ENCODE peak calls at places on chromosomes 16 and 17, in four cellular contexts. I, Q, V and A are unnamed samples.

GRCh38 chr17:75552425-75552824 is 26.9 kb downstream of the LLGL2 start:
- DNase-seq in Q (no peak), I (no peak), V (no peak), A (no peak)

GRCh38 chr16:2710021-2710710 is 9.9 kb downstream of the PRSS27 start:
- DNase-seq in V (no peak), Q (no peak), I (no peak), A (no peak)

GRCh38 chr16:67446968-67447507 is 16.1 kb downstream of the HSD11B2 start:
- DNase-seq in Q (no peak), I (no peak), V (no peak), A (no peak)

GRCh38 chr16:83968483-83968865 is 430 bp downstream of the NECAB2 start:
- DNase-seq in Q (peak; percentile 50), I (no peak), V (no peak), A (no peak)

GRCh38 chr16:85291302-85292148 is 179.3 kb upstream of the CIBAR2 start:
- DNase-seq in V (no peak), Q (no peak), I (no peak), A (no peak)

GRCh38 chr16:22141746-22142145 is 20.6 kb upstream of the SDR42E2 start:
- DNase-seq in I (no peak), V (no peak), Q (no peak), A (peak; percentile 6)

GRCh38 chr17:15907290-15907689 is 37.6 kb upstream of the ADORA2B start:
- DNase-seq in Q (no peak), I (no peak), V (no peak), A (no peak)

GRCh38 chr17:38921756-38922411 is 3.5 kb upstream of the LASP1NB start:
- DNase-seq in I (no peak), Q (no peak), V (no peak), A (no peak)

GRCh38 chr17:45022655-45023339 is 28.6 kb downstream of the DCAKD start:
- DNase-seq in Q (no peak), I (peak; percentile 78), V (no peak), A (peak; percentile 72)

GRCh38 chr17:40779181-40779909 is 3.0 kb downstream of the KRT27 start:
- DNase-seq in Q (peak; percentile 17), V (no peak), I (no peak), A (no peak)

GRCh38 chr17:20993863-20994778 is 48.7 kb downstream of the USP22 start:
- DNase-seq in I (no peak), Q (no peak), V (no peak), A (no peak)

GRCh38 chr17:10612957-10613744 is 44.0 kb downstream of the MYH3 start:
- DNase-seq in Q (no peak), I (no peak), V (no peak), A (no peak)

GRCh38 chr17:37546242-37546641 is 56.6 kb downstream of the DUSP14 start:
- DNase-seq in I (no peak), Q (no peak), V (no peak), A (peak; percentile 33)

GRCh38 chr17:17345294-17345597 is 42.1 kb downstream of the NT5M start:
- DNase-seq in Q (no peak), I (no peak), V (no peak), A (no peak)

GRCh38 chr16:56793504-56793903 is 63.6 kb downstream of the NUP93 start:
- DNase-seq in V (no peak), I (no peak), Q (peak; percentile 20), A (peak; percentile 22)

GRCh38 chr16:70753228-70753627 is 47.7 kb downstream of the VAC14 start:
- DNase-seq in Q (no peak), V (no peak), I (no peak), A (no peak)

GRCh38 chr16:47142469-47143328 is 1.0 kb downstream of the NETO2 start:
- DNase-seq in Q (peak; percentile 63), I (peak; percentile 45), V (no peak), A (peak; percentile 42)

GRCh38 chr16:5461141-5461540 is 363.5 kb upstream of the EEF2KMT start:
- DNase-seq in I (no peak), Q (no peak), V (no peak), A (no peak)

GRCh38 chr16:3171855-3172593 is 16.0 kb upstream of the OR1F1 start:
- DNase-seq in V (no peak), I (no peak), Q (no peak), A (peak; percentile 70)

GRCh38 chr17:55433629-55434422 is 12.2 kb upstream of the MMD start:
- DNase-seq in I (no peak), Q (no peak), V (no peak), A (no peak)

GRCh38 chr17:31371511-31372097 is 19.9 kb upstream of the RAB11FIP4 start:
- DNase-seq in I (no peak), V (no peak), Q (no peak), A (no peak)

GRCh38 chr17:73226556-73227172 is 33.8 kb downstream of the COG1 start:
- DNase-seq in I (no peak), V (no peak), Q (no peak), A (no peak)

GRCh38 chr17:65323055-65323454 is 185.9 kb downstream of the RGS9 start:
- DNase-seq in Q (no peak), V (no peak), I (no peak), A (no peak)

GRCh38 chr17:80646328-80646727 is 101.7 kb downstream of the RPTOR start:
- DNase-seq in V (no peak), I (peak; percentile 80), Q (no peak), A (peak; percentile 75)

GRCh38 chr16:12672986-12673385 is 130.7 kb downstream of the CPPED1 start:
- DNase-seq in V (no peak), Q (no peak), I (no peak), A (no peak)

GRCh38 chr16:69397821-69398521 is 12.2 kb upstream of the TERF2 start:
- DNase-seq in I (peak; percentile 61), V (no peak), Q (peak; percentile 73), A (peak; percentile 73)

GRCh38 chr17:50207318-50207717 is 5.9 kb upstream of the COL1A1 start:
- DNase-seq in Q (no peak), V (no peak), I (no peak), A (no peak)

GRCh38 chr17:78746263-78746948 is 35.7 kb downstream of the CYTH1 start:
- DNase-seq in I (no peak), Q (no peak), V (no peak), A (no peak)

GRCh38 chr17:45719335-45720071 is 64.6 kb upstream of the CRHR1 start:
- DNase-seq in V (no peak), I (peak; percentile 90), Q (peak; percentile 31), A (peak; percentile 88)

GRCh38 chr16:20765732-20766131 is 1.9 kb downstream of the ACSM3 start:
- DNase-seq in V (no peak), Q (no peak), I (no peak), A (no peak)

GRCh38 chr17:31226373-31226772 is 70.7 kb downstream of the OMG start:
- DNase-seq in Q (no peak), I (no peak), V (no peak), A (no peak)

GRCh38 chr17:76199466-76199865 is 40.8 kb downstream of the RNF157 start:
- DNase-seq in Q (no peak), I (no peak), V (no peak), A (no peak)

GRCh38 chr17:63774982-63775290 is 966 bp downstream of the DDX42 start:
- DNase-seq in I (no peak), Q (no peak), V (no peak), A (no peak)

GRCh38 chr17:82330322-82331239 is 3.0 kb downstream of the SECTM1 start:
- DNase-seq in Q (peak; percentile 59), I (no peak), V (no peak), A (no peak)